ENCODE peak calls at places on chromosomes 5 and 9, in six cellular contexts. One of them, this sample, is unnamed. For H3K4me1, the result is how much of the 10 kb centered on the place peaks cover.

GRCh38 chr9:82332018-82332773 is 343.6 kb downstream of the SPATA31D1 start:
- DNase-seq in IMR-90: peak
- DNase-seq in H9: no peak
- DNase-seq in mesenchymal stem cell: peak
- DNase-seq in trophoblast cell: peak
- DNase-seq in H1: no peak
- DNase-seq in this sample: no peak

GRCh38 chr9:121598167-121599000 is 53.0 kb upstream of the DAB2IP start:
- DNase-seq in IMR-90: peak
- DNase-seq in H9: peak
- DNase-seq in mesenchymal stem cell: peak
- DNase-seq in trophoblast cell: peak
- DNase-seq in H1: peak
- DNase-seq in this sample: peak

GRCh38 chr5:102271759-102272158 is 24.3 kb downstream of the SLCO4C1 start:
- DNase-seq in IMR-90: no peak
- DNase-seq in H9: no peak
- DNase-seq in mesenchymal stem cell: peak
- DNase-seq in trophoblast cell: no peak
- DNase-seq in H1: no peak
- DNase-seq in this sample: peak

GRCh38 chr5:111121926-111122325 is 29.8 kb downstream of the WDR36 start:
- DNase-seq in IMR-90: no peak
- DNase-seq in H9: no peak
- DNase-seq in mesenchymal stem cell: no peak
- DNase-seq in trophoblast cell: no peak
- DNase-seq in H1: no peak
- DNase-seq in this sample: no peak

GRCh38 chr9:89543057-89543456 is 45.1 kb upstream of the SEMA4D start:
- DNase-seq in IMR-90: no peak
- DNase-seq in H9: no peak
- DNase-seq in mesenchymal stem cell: no peak
- DNase-seq in trophoblast cell: no peak
- DNase-seq in H1: no peak
- DNase-seq in this sample: no peak

GRCh38 chr5:150624334-150625163 is 15.9 kb upstream of the SYNPO start:
- DNase-seq in IMR-90: no peak
- DNase-seq in H9: peak
- DNase-seq in mesenchymal stem cell: no peak
- DNase-seq in trophoblast cell: no peak
- DNase-seq in H1: no peak
- DNase-seq in this sample: no peak

GRCh38 chr5:90547072-90547536 is 11.5 kb upstream of the ADGRV1 start:
- DNase-seq in IMR-90: no peak
- DNase-seq in H9: no peak
- DNase-seq in mesenchymal stem cell: peak
- DNase-seq in trophoblast cell: no peak
- DNase-seq in H1: no peak
- DNase-seq in this sample: no peak

GRCh38 chr9:126915846-126916543 is 1.4 kb downstream of the RALGPS1 start:
- DNase-seq in IMR-90: no peak
- DNase-seq in H9: no peak
- DNase-seq in mesenchymal stem cell: no peak
- DNase-seq in trophoblast cell: no peak
- DNase-seq in H1: no peak
- DNase-seq in this sample: no peak

GRCh38 chr9:131603199-131603598 is 57.9 kb downstream of the PRRT1B start:
- DNase-seq in IMR-90: no peak
- DNase-seq in H9: no peak
- DNase-seq in mesenchymal stem cell: no peak
- DNase-seq in trophoblast cell: no peak
- DNase-seq in H1: no peak
- DNase-seq in this sample: no peak

GRCh38 chr5:137034764-137035479 is 464.2 kb downstream of the SPOCK1 start:
- DNase-seq in IMR-90: no peak
- DNase-seq in H9: no peak
- DNase-seq in mesenchymal stem cell: no peak
- DNase-seq in trophoblast cell: no peak
- DNase-seq in H1: no peak
- DNase-seq in this sample: no peak

GRCh38 chr9:111094433-111095421 is 56.5 kb upstream of the LPAR1 start:
- DNase-seq in IMR-90: peak
- DNase-seq in H9: no peak
- DNase-seq in mesenchymal stem cell: peak
- DNase-seq in trophoblast cell: peak
- DNase-seq in H1: no peak
- DNase-seq in this sample: no peak

GRCh38 chr5:111603446-111603827 is 91.1 kb upstream of the STARD4 start:
- DNase-seq in IMR-90: peak
- DNase-seq in H9: no peak
- DNase-seq in mesenchymal stem cell: peak
- DNase-seq in trophoblast cell: no peak
- DNase-seq in H1: no peak
- DNase-seq in this sample: no peak

GRCh38 chr9:132283165-132283564 is 71.6 kb downstream of the SETX start:
- DNase-seq in IMR-90: peak
- DNase-seq in H9: no peak
- DNase-seq in mesenchymal stem cell: no peak
- DNase-seq in trophoblast cell: no peak
- DNase-seq in H1: no peak
- DNase-seq in this sample: no peak

GRCh38 chr5:142832263-142832662 is 62.1 kb downstream of the ARHGAP26 start:
- DNase-seq in IMR-90: no peak
- DNase-seq in H9: no peak
- DNase-seq in mesenchymal stem cell: no peak
- DNase-seq in trophoblast cell: peak
- DNase-seq in H1: no peak
- DNase-seq in this sample: no peak

GRCh38 chr5:36273809-36274526 is 27.7 kb downstream of the RANBP3L start:
- DNase-seq in IMR-90: no peak
- DNase-seq in H9: no peak
- DNase-seq in mesenchymal stem cell: no peak
- DNase-seq in trophoblast cell: no peak
- DNase-seq in H1: no peak
- DNase-seq in this sample: no peak

GRCh38 chr9:88645172-88645868 is 110.3 kb downstream of the NXNL2 start:
- DNase-seq in IMR-90: peak
- DNase-seq in H9: no peak
- DNase-seq in mesenchymal stem cell: peak
- DNase-seq in trophoblast cell: no peak
- DNase-seq in H1: no peak
- DNase-seq in this sample: no peak

GRCh38 chr9:15641301-15641700 is 88.5 kb downstream of the CCDC171 start:
- DNase-seq in IMR-90: no peak
- DNase-seq in H9: no peak
- DNase-seq in mesenchymal stem cell: no peak
- DNase-seq in trophoblast cell: no peak
- DNase-seq in H1: no peak
- DNase-seq in this sample: no peak

GRCh38 chr5:116484645-116485044 is 90.0 kb downstream of the SEMA6A start:
- DNase-seq in IMR-90: no peak
- DNase-seq in H9: no peak
- DNase-seq in mesenchymal stem cell: no peak
- DNase-seq in trophoblast cell: no peak
- DNase-seq in H1: no peak
- DNase-seq in this sample: no peak

GRCh38 chr5:39446231-39446630 is 21.5 kb upstream of the DAB2 start:
- DNase-seq in IMR-90: no peak
- DNase-seq in H9: no peak
- DNase-seq in mesenchymal stem cell: no peak
- DNase-seq in trophoblast cell: no peak
- DNase-seq in H1: no peak
- DNase-seq in this sample: no peak

GRCh38 chr5:26553079-26553478 is 485.3 kb downstream of the CDH9 start:
- DNase-seq in IMR-90: no peak
- DNase-seq in H9: no peak
- DNase-seq in mesenchymal stem cell: no peak
- DNase-seq in trophoblast cell: no peak
- DNase-seq in H1: no peak
- DNase-seq in this sample: peak

GRCh38 chr9:112535811-112536210 is 49.2 kb downstream of the KIAA1958 start:
- DNase-seq in IMR-90: peak
- DNase-seq in H9: no peak
- DNase-seq in mesenchymal stem cell: peak
- DNase-seq in trophoblast cell: no peak
- DNase-seq in H1: no peak
- DNase-seq in this sample: no peak

GRCh38 chr5:140362311-140362710 is 2.3 kb downstream of the SLC4A9 start:
- DNase-seq in IMR-90: no peak
- DNase-seq in H9: no peak
- DNase-seq in mesenchymal stem cell: no peak
- DNase-seq in trophoblast cell: no peak
- DNase-seq in H1: no peak
- DNase-seq in this sample: no peak

GRCh38 chr9:115630126-115630840 is 512.3 kb upstream of the TNC start:
- DNase-seq in IMR-90: no peak
- DNase-seq in H9: no peak
- DNase-seq in mesenchymal stem cell: peak
- DNase-seq in trophoblast cell: no peak
- DNase-seq in H1: no peak
- DNase-seq in this sample: peak

GRCh38 chr9:98092633-98092971 is 26.4 kb downstream of the TRIM14 start:
- DNase-seq in IMR-90: no peak
- DNase-seq in H9: no peak
- DNase-seq in mesenchymal stem cell: no peak
- DNase-seq in trophoblast cell: no peak
- DNase-seq in H1: no peak
- DNase-seq in this sample: no peak

GRCh38 chr5:151284392-151284967 is 19.1 kb downstream of the SLC36A3 start:
- DNase-seq in IMR-90: no peak
- DNase-seq in H9: peak
- DNase-seq in mesenchymal stem cell: no peak
- DNase-seq in trophoblast cell: no peak
- DNase-seq in H1: no peak
- DNase-seq in this sample: peak

GRCh38 chr5:122498163-122498562 is 186.1 kb downstream of the SNCAIP start:
- DNase-seq in IMR-90: peak
- DNase-seq in H9: peak
- DNase-seq in mesenchymal stem cell: peak
- DNase-seq in trophoblast cell: peak
- DNase-seq in H1: peak
- DNase-seq in this sample: peak

GRCh38 chr5:72693001-72693442 is 123.4 kb upstream of the TNPO1 start:
- DNase-seq in IMR-90: peak
- DNase-seq in H9: no peak
- DNase-seq in mesenchymal stem cell: peak
- DNase-seq in trophoblast cell: no peak
- DNase-seq in H1: no peak
- DNase-seq in this sample: no peak

GRCh38 chr5:98095072-98095471 is 678.4 kb upstream of the RGMB start:
- DNase-seq in IMR-90: peak
- DNase-seq in H9: no peak
- DNase-seq in mesenchymal stem cell: no peak
- DNase-seq in trophoblast cell: no peak
- DNase-seq in H1: no peak
- DNase-seq in this sample: no peak

GRCh38 chr5:115873392-115873791 is 31.7 kb downstream of the AP3S1 start:
- DNase-seq in IMR-90: peak
- DNase-seq in H9: no peak
- DNase-seq in mesenchymal stem cell: peak
- DNase-seq in trophoblast cell: no peak
- DNase-seq in H1: no peak
- DNase-seq in this sample: no peak

GRCh38 chr9:19807182-19807892 is 18.5 kb upstream of the SLC24A2 start:
- DNase-seq in IMR-90: no peak
- DNase-seq in H9: no peak
- DNase-seq in mesenchymal stem cell: no peak
- DNase-seq in trophoblast cell: no peak
- DNase-seq in H1: no peak
- DNase-seq in this sample: no peak

GRCh38 chr5:130135506-130135905 is 231.2 kb downstream of the CHSY3 start:
- DNase-seq in IMR-90: peak
- DNase-seq in H9: no peak
- DNase-seq in mesenchymal stem cell: peak
- DNase-seq in trophoblast cell: no peak
- DNase-seq in H1: no peak
- DNase-seq in this sample: no peak

GRCh38 chr9:86352440-86353106 is 1.6 kb downstream of the TUT7 start:
- DNase-seq in IMR-90: no peak
- DNase-seq in H9: no peak
- DNase-seq in mesenchymal stem cell: peak
- DNase-seq in trophoblast cell: no peak
- DNase-seq in H1: no peak
- DNase-seq in this sample: no peak

GRCh38 chr9:86354882-86355399 is 731 bp upstream of the TUT7 start:
- DNase-seq in IMR-90: no peak
- DNase-seq in H9: no peak
- DNase-seq in mesenchymal stem cell: no peak
- DNase-seq in trophoblast cell: no peak
- DNase-seq in H1: no peak
- DNase-seq in this sample: no peak

GRCh38 chr9:86355814-86356213 is 1.6 kb upstream of the TUT7 start:
- DNase-seq in IMR-90: no peak
- DNase-seq in H9: no peak
- DNase-seq in mesenchymal stem cell: no peak
- DNase-seq in trophoblast cell: peak
- DNase-seq in H1: no peak
- DNase-seq in this sample: no peak

GRCh38 chr9:86353591-86354047 is 591 bp downstream of the TUT7 start:
- DNase-seq in IMR-90: no peak
- DNase-seq in H9: no peak
- DNase-seq in mesenchymal stem cell: no peak
- DNase-seq in trophoblast cell: peak
- DNase-seq in H1: peak
- DNase-seq in this sample: no peak

GRCh38 chr9:86354048-86354881 is at the start of gene TUT7:
- DNase-seq in IMR-90: peak
- DNase-seq in H9: peak
- DNase-seq in mesenchymal stem cell: peak
- DNase-seq in trophoblast cell: peak
- DNase-seq in H1: peak
- DNase-seq in this sample: peak
- H3K4ac ChIP-seq in IMR-90: peak
- H3K4ac ChIP-seq in H9: no peak
- H3K4ac ChIP-seq in mesenchymal stem cell: peak
- H3K4ac ChIP-seq in trophoblast cell: peak
- H3K4ac ChIP-seq in H1: peak
- H3K4ac ChIP-seq in this sample: no peak

GRCh38 chr9:133353548-133353947 is 2.7 kb downstream of the SURF1 start:
- DNase-seq in IMR-90: no peak
- DNase-seq in H9: no peak
- DNase-seq in mesenchymal stem cell: no peak
- DNase-seq in trophoblast cell: no peak
- DNase-seq in H1: no peak
- DNase-seq in this sample: no peak
- H3K4me1 ChIP-seq in IMR-90: under half
- H3K4me1 ChIP-seq in H9: under half
- H3K4me1 ChIP-seq in mesenchymal stem cell: under half
- H3K4me1 ChIP-seq in trophoblast cell: under half
- H3K4me1 ChIP-seq in H1: under half
- H3K4me1 ChIP-seq in this sample: under half

GRCh38 chr5:133904641-133905040 is 63.8 kb downstream of the C5orf15 start:
- DNase-seq in IMR-90: no peak
- DNase-seq in H9: no peak
- DNase-seq in mesenchymal stem cell: no peak
- DNase-seq in trophoblast cell: no peak
- DNase-seq in H1: no peak
- DNase-seq in this sample: no peak
- H4K91ac ChIP-seq in IMR-90: no peak
- H4K91ac ChIP-seq in H9: no peak
- H4K91ac ChIP-seq in mesenchymal stem cell: no peak
- H4K91ac ChIP-seq in trophoblast cell: no peak
- H4K91ac ChIP-seq in H1: no peak
- H4K91ac ChIP-seq in this sample: no peak

GRCh38 chr5:83913593-83913992 is 192.9 kb upstream of the HAPLN1 start:
- DNase-seq in IMR-90: peak
- DNase-seq in H9: no peak
- DNase-seq in mesenchymal stem cell: no peak
- DNase-seq in trophoblast cell: no peak
- DNase-seq in H1: no peak
- DNase-seq in this sample: no peak
- H3K4ac ChIP-seq in IMR-90: no peak
- H3K4ac ChIP-seq in H9: no peak
- H3K4ac ChIP-seq in mesenchymal stem cell: no peak
- H3K4ac ChIP-seq in trophoblast cell: no peak
- H3K4ac ChIP-seq in H1: no peak
- H3K4ac ChIP-seq in this sample: no peak

This sample was measured in neuronal stem cell.